ENCODE peak calls at places on chromosomes 11 and 22, in four cellular contexts. One of them, this sample, is unnamed.

GRCh38 chr22:27730649-27731433 is 70.7 kb downstream of the MN1 start:
- DNase-seq in GM12878: no peak
- DNase-seq in K562: no peak
- DNase-seq in SK-N-SH: no peak
- DNase-seq in this sample: no peak

GRCh38 chr11:128711136-128711535 is 17.3 kb downstream of the FLI1 start:
- DNase-seq in SK-N-SH: no peak
- DNase-seq in K562: no peak
- DNase-seq in GM12878: no peak
- DNase-seq in this sample: no peak

GRCh38 chr22:46241397-46242007 is 8.6 kb downstream of the CDPF1 start:
- DNase-seq in K562: peak
- DNase-seq in GM12878: no peak
- DNase-seq in SK-N-SH: peak
- DNase-seq in this sample: no peak

GRCh38 chr22:17198188-17199130 is 20.8 kb downstream of the ADA2 start:
- DNase-seq in K562: peak
- DNase-seq in SK-N-SH: no peak
- DNase-seq in GM12878: no peak
- DNase-seq in this sample: peak

GRCh38 chr22:49333206-49333605 is 494.5 kb downstream of the BRD1 start:
- DNase-seq in SK-N-SH: no peak
- DNase-seq in K562: no peak
- DNase-seq in GM12878: no peak
- DNase-seq in this sample: no peak

GRCh38 chr11:36027731-36028130 is 83.9 kb downstream of the LDLRAD3 start:
- DNase-seq in K562: no peak
- DNase-seq in GM12878: no peak
- DNase-seq in SK-N-SH: no peak
- DNase-seq in this sample: no peak

GRCh38 chr11:121670792-121671275 is 218.1 kb upstream of the SORL1-AS1 start:
- DNase-seq in K562: no peak
- DNase-seq in GM12878: no peak
- DNase-seq in SK-N-SH: peak
- DNase-seq in this sample: no peak

GRCh38 chr11:74579577-74580270 is 12.7 kb upstream of the POLD3 start:
- DNase-seq in K562: no peak
- DNase-seq in SK-N-SH: no peak
- DNase-seq in GM12878: no peak
- DNase-seq in this sample: no peak

GRCh38 chr22:37566903-37567798 is 6.9 kb downstream of the CDC42EP1 start:
- DNase-seq in K562: peak
- DNase-seq in SK-N-SH: peak
- DNase-seq in GM12878: peak
- DNase-seq in this sample: peak

GRCh38 chr11:5548440-5548839 is at the start of gene OR52H1:
- DNase-seq in K562: no peak
- DNase-seq in SK-N-SH: no peak
- DNase-seq in GM12878: no peak
- DNase-seq in this sample: no peak

GRCh38 chr11:5547982-5548381 is 358 bp downstream of the OR52H1 start:
- DNase-seq in GM12878: peak
- DNase-seq in SK-N-SH: no peak
- DNase-seq in K562: no peak
- DNase-seq in this sample: no peak

GRCh38 chr11:5553347-5553746 is 5.0 kb upstream of the OR52H1 start:
- DNase-seq in SK-N-SH: no peak
- DNase-seq in K562: no peak
- DNase-seq in GM12878: no peak
- DNase-seq in this sample: no peak

DNA sequence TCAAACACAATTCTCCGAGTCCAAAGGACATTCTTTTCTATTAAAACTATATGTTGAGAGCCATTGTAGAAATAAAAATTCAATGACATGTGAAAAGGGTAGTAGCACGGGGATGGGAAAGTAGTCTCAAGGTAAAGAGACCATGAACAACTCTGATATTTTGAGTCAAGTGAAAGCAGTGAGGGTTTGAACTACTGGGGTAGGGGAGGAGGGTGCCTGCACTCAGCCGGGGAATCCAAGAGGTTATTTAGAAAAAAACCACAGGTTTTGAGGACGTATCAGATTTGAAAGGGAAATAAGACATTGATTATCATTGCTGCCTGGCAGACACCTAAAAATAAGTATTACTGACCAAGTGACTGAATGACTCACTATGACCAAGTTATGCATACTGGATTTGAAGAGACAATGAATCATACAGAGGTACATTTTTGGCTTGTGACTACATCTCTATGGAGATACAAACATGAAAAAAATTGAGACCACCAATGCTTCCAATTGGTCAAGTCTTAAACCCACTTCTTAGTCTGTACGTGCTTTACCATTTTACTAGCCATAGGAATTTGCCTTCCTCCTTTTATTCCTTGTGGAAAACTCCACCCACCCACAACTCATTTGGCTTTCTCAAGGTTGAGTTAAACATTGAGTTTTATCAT is 2.2 kb upstream of the OR52H1 start:
- DNase-seq in SK-N-SH: no peak
- DNase-seq in K562: no peak
- DNase-seq in GM12878: peak
- DNase-seq in this sample: no peak
- TF ChIP-seq USF1 in SK-N-SH: no peak
- TF ChIP-seq USF1 in K562: no peak
- TF ChIP-seq USF1 in GM12878: no peak
- TF ChIP-seq USF1 in this sample: no peak

GRCh38 chr11:70861534-70861933 is 390.8 kb downstream of the SHANK2 start:
- DNase-seq in K562: no peak
- DNase-seq in GM12878: no peak
- DNase-seq in SK-N-SH: no peak
- DNase-seq in this sample: no peak
- TF ChIP-seq USF1 in K562: no peak
- TF ChIP-seq USF1 in GM12878: no peak
- TF ChIP-seq USF1 in SK-N-SH: no peak
- TF ChIP-seq USF1 in this sample: no peak

GRCh38 chr11:113311536-113311935 is 2.8 kb upstream of the TTC12 start:
- DNase-seq in K562: no peak
- DNase-seq in GM12878: no peak
- DNase-seq in SK-N-SH: no peak
- DNase-seq in this sample: no peak
- TF ChIP-seq USF1 in K562: no peak
- TF ChIP-seq USF1 in GM12878: no peak
- TF ChIP-seq USF1 in SK-N-SH: no peak
- TF ChIP-seq USF1 in this sample: no peak

DNA sequence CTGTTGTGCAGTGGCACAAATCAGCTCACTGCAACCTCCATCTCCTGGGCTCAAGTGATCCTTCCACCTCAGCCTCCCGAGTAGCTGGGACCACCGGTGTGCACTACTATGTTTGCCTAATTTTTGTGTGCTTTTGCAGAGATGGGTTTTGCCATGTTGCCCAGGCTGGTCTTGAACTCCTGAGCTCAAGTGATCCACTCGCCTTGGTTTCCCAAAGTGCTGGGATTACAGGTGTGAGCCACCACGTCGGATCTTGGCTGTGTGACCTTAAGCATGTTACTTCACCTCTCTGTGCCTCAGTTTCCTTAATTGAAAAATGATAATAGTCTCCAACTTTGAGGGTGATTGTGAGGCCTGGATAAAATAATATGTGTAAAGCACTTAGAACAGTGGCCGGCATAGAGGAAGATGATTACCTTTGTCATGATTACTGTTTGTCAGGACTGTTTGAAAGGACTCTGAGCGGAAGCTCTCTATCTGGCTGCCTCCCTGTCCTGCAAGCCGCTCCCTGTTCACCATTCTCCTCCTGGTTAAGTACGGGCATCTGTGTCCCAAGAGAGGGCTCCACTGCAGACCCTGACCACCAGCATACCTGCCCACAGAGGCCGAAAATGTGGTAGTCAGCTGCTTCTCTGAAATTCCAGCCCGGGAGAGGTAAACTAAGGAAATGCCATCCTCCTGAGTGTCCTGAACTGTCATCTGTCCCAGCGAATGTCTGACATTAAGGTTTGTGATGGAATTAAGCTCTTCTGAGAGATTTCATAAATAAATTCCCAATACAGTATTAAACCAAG is 73.6 kb downstream of the MICAL2 start:
- DNase-seq in SK-N-SH: no peak
- DNase-seq in K562: no peak
- DNase-seq in GM12878: no peak
- DNase-seq in this sample: no peak
- TF ChIP-seq USF1 in SK-N-SH: no peak
- TF ChIP-seq USF1 in K562: no peak
- TF ChIP-seq USF1 in GM12878: no peak
- TF ChIP-seq USF1 in this sample: no peak

GRCh38 chr11:64649304-64649703 is 58.3 kb downstream of the SLC22A12 start:
- DNase-seq in K562: peak
- DNase-seq in GM12878: no peak
- DNase-seq in SK-N-SH: peak
- DNase-seq in this sample: peak

GRCh38 chr11:64653388-64653973 is 62.5 kb downstream of the SLC22A12 start:
- DNase-seq in K562: no peak
- DNase-seq in SK-N-SH: no peak
- DNase-seq in GM12878: no peak
- DNase-seq in this sample: no peak

GRCh38 chr11:64648551-64648950 is 57.5 kb downstream of the SLC22A12 start:
- DNase-seq in SK-N-SH: no peak
- DNase-seq in K562: no peak
- DNase-seq in GM12878: no peak
- DNase-seq in this sample: no peak

GRCh38 chr11:64652586-64653387 is 61.8 kb downstream of the SLC22A12 start:
- DNase-seq in K562: peak
- DNase-seq in SK-N-SH: peak
- DNase-seq in GM12878: no peak
- DNase-seq in this sample: peak

GRCh38 chr11:64650923-64651523 is 60.0 kb downstream of the SLC22A12 start:
- DNase-seq in K562: peak
- DNase-seq in GM12878: no peak
- DNase-seq in SK-N-SH: no peak
- DNase-seq in this sample: peak
- TF ChIP-seq USF1 in K562: no peak
- TF ChIP-seq USF1 in GM12878: no peak
- TF ChIP-seq USF1 in SK-N-SH: no peak
- TF ChIP-seq USF1 in this sample: no peak

This sample was measured in WTC11.